ENCODE peak calls at places on chromosome 22, in five cellular contexts. R is suprapubic skin, F is transverse colon, Y is heart left ventricle, P is breast epithelium. T is an unnamed sample. For H3K9me3, the result is how much of the 10 kb centered on the place peaks cover.

GRCh38 chr22:24595863-24596262 is 3.0 kb upstream of the LRRC75B start:
- DNase-seq in R (no peak), F (no peak), Y (no peak), P (no peak), T (no peak)

GRCh38 chr22:44741929-44742328 is 10.4 kb upstream of the ARHGAP8 start:
- DNase-seq in R (no peak), F (peak), Y (no peak), P (no peak), T (no peak)

GRCh38 chr22:46936378-46936916 is 174.0 kb downstream of the TBC1D22A start:
- DNase-seq in R (no peak), F (no peak), Y (no peak), P (no peak), T (no peak)

GRCh38 chr22:44924724-44925123 is 85.1 kb downstream of the PHF21B start:
- DNase-seq in R (no peak), F (no peak), Y (no peak), P (no peak), T (no peak)

GRCh38 chr22:32571764-32572163 is 97.2 kb downstream of the FBXO7 start:
- DNase-seq in R (no peak), F (no peak), Y (no peak), P (no peak), T (no peak)

GRCh38 chr22:38924197-38924952 is 33.0 kb upstream of the APOBEC3A start:
- DNase-seq in R (peak), F (peak), Y (no peak), P (peak), T (peak)

GRCh38 chr22:27461470-27461869 is 340.1 kb downstream of the MN1 start:
- DNase-seq in R (no peak), F (no peak), Y (no peak), P (no peak), T (no peak)

GRCh38 chr22:39219071-39220050 is 25.4 kb downstream of the PDGFB start:
- DNase-seq in R (peak), F (no peak), Y (no peak), P (no peak), T (no peak)

GRCh38 chr22:30873086-30873650 is 95.4 kb downstream of the MORC2 start:
- DNase-seq in R (peak), F (peak), Y (no peak), P (no peak), T (no peak)

GRCh38 chr22:50544078-50544745 is 1.5 kb upstream of the KLHDC7B start:
- DNase-seq in R (peak), F (peak), Y (peak), P (no peak), T (no peak)
- TF ChIP-seq POLR2A in R (no peak), F (no peak), Y (no peak), P (no peak), T (no peak)

GRCh38 chr22:40436460-40437431 is 66.4 kb downstream of the SGSM3 start:
- DNase-seq in R (no peak), F (peak), Y (no peak), P (no peak), T (peak)

GRCh38 chr22:40434101-40434500 is 63.7 kb downstream of the SGSM3 start:
- DNase-seq in R (no peak), F (no peak), Y (no peak), P (no peak), T (no peak)

GRCh38 chr22:40432167-40432566 is 61.8 kb downstream of the SGSM3 start:
- DNase-seq in R (no peak), F (no peak), Y (no peak), P (no peak), T (no peak)

GRCh38 chr22:40432625-40433024 is 62.2 kb downstream of the SGSM3 start:
- DNase-seq in R (no peak), F (no peak), Y (no peak), P (no peak), T (no peak)

DNA sequence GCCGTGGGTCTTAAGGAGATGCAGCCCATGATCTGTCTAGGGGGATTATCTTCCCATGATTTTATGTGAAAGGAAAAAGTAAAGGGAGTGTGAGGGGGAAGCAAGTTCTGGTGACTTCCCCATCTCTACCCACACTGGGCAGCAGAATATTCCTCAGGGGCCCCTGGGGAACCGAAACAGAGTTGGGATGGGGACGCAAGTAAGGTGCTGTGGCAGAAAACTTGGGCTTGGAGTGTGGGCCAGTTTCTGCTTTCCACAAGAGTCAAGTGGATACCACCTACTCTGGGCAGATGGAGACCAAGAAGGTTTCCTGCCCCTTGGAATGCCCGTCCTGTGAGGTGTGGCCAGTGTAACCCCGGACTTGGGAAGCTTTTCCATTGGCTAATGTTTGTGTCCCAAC is 64.4 kb downstream of the SGSM3 start:
- DNase-seq in R (no peak), F (no peak), Y (no peak), P (no peak), T (no peak)
- H3K4me3 ChIP-seq in R (no peak), F (no peak), Y (no peak), P (no peak), T (no peak)

DNA sequence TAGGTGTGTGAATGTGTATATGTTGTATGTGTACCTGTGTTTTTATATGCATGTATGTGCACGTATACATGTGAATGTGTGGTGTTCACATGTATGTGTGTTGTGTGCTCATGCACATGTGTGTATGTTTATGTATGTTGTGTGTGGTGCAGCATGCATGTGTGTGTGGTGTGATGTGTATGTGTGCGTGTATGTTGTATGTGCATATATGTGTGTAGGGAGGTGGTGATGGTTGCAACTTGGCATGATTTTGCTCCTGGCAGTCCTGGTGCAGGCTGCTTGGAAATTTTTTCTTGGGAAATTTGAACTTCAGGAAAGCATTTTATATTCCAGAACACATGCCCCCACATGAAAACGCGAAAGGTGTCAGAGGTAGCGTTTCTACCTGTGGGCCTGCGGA is 1177.8 kb downstream of the TBC1D22A start:
- DNase-seq in R (no peak), F (no peak), Y (no peak), P (no peak), T (no peak)
- H3K9me3 ChIP-seq in R (under half), F (under half), Y (under half), P (under half), T (under half)

GRCh38 chr22:37520754-37521153 is 1.5 kb upstream of the CARD10 start:
- DNase-seq in R (no peak), F (no peak), Y (no peak), P (no peak), T (no peak)

GRCh38 chr22:37519268-37520195 is at the start of gene CARD10:
- DNase-seq in R (no peak), F (peak), Y (no peak), P (no peak), T (no peak)

GRCh38 chr22:37517826-37518450 is 1.3 kb downstream of the CARD10 start:
- DNase-seq in R (no peak), F (no peak), Y (no peak), P (no peak), T (no peak)

GRCh38 chr22:37516456-37516855 is 2.8 kb downstream of the CARD10 start:
- DNase-seq in R (no peak), F (no peak), Y (no peak), P (no peak), T (no peak)

DNA sequence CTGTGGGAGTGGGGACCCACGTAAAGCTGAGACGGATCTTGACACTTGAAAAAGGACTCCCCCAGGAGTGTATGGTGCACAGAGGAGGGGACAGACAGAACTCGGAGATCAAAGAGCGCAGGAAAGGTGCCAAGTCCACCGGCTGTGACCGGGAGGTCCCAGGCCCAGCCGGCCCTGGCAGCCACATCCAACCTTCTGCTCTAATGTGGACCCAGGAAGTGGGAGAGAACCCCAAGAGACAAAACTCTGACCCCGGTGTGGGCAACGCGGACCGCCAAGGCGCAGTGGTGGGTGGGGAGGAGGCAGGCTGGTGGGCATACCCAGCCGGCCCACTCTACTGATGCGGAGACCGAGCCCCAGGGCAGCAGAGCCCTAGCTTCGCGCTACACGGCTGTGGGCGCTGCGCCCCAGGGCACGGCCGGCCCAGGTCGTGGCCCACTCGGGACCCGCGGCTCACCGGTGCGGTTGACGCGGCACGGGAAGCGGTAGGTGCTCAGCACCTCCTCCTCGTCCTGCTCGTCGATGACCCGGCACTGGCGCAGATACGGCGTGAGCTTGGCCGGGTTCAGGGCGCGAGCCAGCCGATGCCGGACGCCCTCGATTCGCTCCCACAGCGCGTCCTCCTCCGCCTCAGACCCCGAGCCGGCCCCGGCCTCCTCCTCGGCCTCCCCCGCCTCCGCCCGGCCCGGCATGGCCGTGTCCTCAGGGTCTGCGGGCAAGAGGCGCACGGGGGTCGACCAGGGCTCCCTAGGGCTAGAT is 527 bp downstream of the CARD10 start:
- DNase-seq in R (no peak), F (no peak), Y (no peak), P (no peak), T (no peak)
- TF ChIP-seq POLR2A in R (no peak), F (peak), Y (no peak), P (no peak), T (no peak)

T was measured in uterus.